ENCODE peak calls at places on chromosome 21, in six cellular contexts. One of them, this sample, is unnamed.

GRCh38 chr21:20998456-20998789 is 214 bp downstream of the NCAM2 start:
- DNase-seq in psoas muscle: no peak
- DNase-seq in H7: no peak
- DNase-seq in HCT116: no peak
- DNase-seq in dorsolateral prefrontal cortex: no peak
- DNase-seq in spleen: no peak
- DNase-seq in this sample: no peak

GRCh38 chr21:38352536-38353219 is 95.9 kb downstream of the KCNJ15 start:
- DNase-seq in psoas muscle: peak
- DNase-seq in H7: peak
- DNase-seq in HCT116: peak
- DNase-seq in dorsolateral prefrontal cortex: no peak
- DNase-seq in spleen: no peak
- DNase-seq in this sample: peak

GRCh38 chr21:38963006-38963405 is 157.3 kb downstream of the ETS2 start:
- DNase-seq in psoas muscle: no peak
- DNase-seq in H7: no peak
- DNase-seq in HCT116: no peak
- DNase-seq in dorsolateral prefrontal cortex: no peak
- DNase-seq in spleen: no peak
- DNase-seq in this sample: no peak

GRCh38 chr21:42097860-42098259 is 26.7 kb downstream of the UMODL1 start:
- DNase-seq in psoas muscle: no peak
- DNase-seq in H7: no peak
- DNase-seq in HCT116: peak
- DNase-seq in dorsolateral prefrontal cortex: peak
- DNase-seq in spleen: peak
- DNase-seq in this sample: no peak

GRCh38 chr21:38179504-38179900 is 77.3 kb upstream of the KCNJ15 start:
- DNase-seq in psoas muscle: no peak
- DNase-seq in H7: no peak
- DNase-seq in HCT116: no peak
- DNase-seq in dorsolateral prefrontal cortex: no peak
- DNase-seq in spleen: no peak
- DNase-seq in this sample: no peak

GRCh38 chr21:37273911-37274690 is 7.0 kb upstream of the VPS26C start:
- DNase-seq in psoas muscle: no peak
- DNase-seq in H7: peak
- DNase-seq in HCT116: no peak
- DNase-seq in dorsolateral prefrontal cortex: no peak
- DNase-seq in spleen: no peak
- DNase-seq in this sample: no peak

GRCh38 chr21:21845901-21846396 is 847.7 kb downstream of the NCAM2 start:
- DNase-seq in psoas muscle: no peak
- DNase-seq in H7: no peak
- DNase-seq in HCT116: no peak
- DNase-seq in dorsolateral prefrontal cortex: no peak
- DNase-seq in spleen: no peak
- DNase-seq in this sample: no peak

GRCh38 chr21:41170442-41170841 is 2.5 kb downstream of the BACE2 start:
- DNase-seq in psoas muscle: peak
- DNase-seq in H7: peak
- DNase-seq in HCT116: no peak
- DNase-seq in dorsolateral prefrontal cortex: no peak
- DNase-seq in spleen: no peak
- DNase-seq in this sample: peak

GRCh38 chr21:34129971-34130597 is 56.7 kb downstream of the MRPS6 start:
- DNase-seq in psoas muscle: no peak
- DNase-seq in H7: no peak
- DNase-seq in HCT116: no peak
- DNase-seq in dorsolateral prefrontal cortex: no peak
- DNase-seq in spleen: no peak
- DNase-seq in this sample: peak

GRCh38 chr21:39251326-39251725 is 62.1 kb downstream of the BRWD1 start:
- DNase-seq in psoas muscle: no peak
- DNase-seq in H7: no peak
- DNase-seq in HCT116: no peak
- DNase-seq in dorsolateral prefrontal cortex: no peak
- DNase-seq in spleen: no peak
- DNase-seq in this sample: no peak

GRCh38 chr21:39319814-39320332 is 6.4 kb upstream of the BRWD1 start:
- DNase-seq in psoas muscle: no peak
- DNase-seq in H7: no peak
- DNase-seq in HCT116: no peak
- DNase-seq in dorsolateral prefrontal cortex: no peak
- DNase-seq in spleen: no peak
- DNase-seq in this sample: no peak

GRCh38 chr21:17527711-17528110 is 14.9 kb downstream of the CXADR start:
- DNase-seq in psoas muscle: no peak
- DNase-seq in H7: no peak
- DNase-seq in HCT116: no peak
- DNase-seq in dorsolateral prefrontal cortex: no peak
- DNase-seq in spleen: no peak
- DNase-seq in this sample: no peak

GRCh38 chr21:17532292-17532691 is 19.4 kb downstream of the CXADR start:
- DNase-seq in psoas muscle: no peak
- DNase-seq in H7: no peak
- DNase-seq in HCT116: no peak
- DNase-seq in dorsolateral prefrontal cortex: no peak
- DNase-seq in spleen: no peak
- DNase-seq in this sample: no peak

GRCh38 chr21:17527240-17527639 is 14.4 kb downstream of the CXADR start:
- DNase-seq in psoas muscle: no peak
- DNase-seq in H7: no peak
- DNase-seq in HCT116: no peak
- DNase-seq in dorsolateral prefrontal cortex: no peak
- DNase-seq in spleen: no peak
- DNase-seq in this sample: peak

GRCh38 chr21:17526771-17527170 is 13.9 kb downstream of the CXADR start:
- DNase-seq in psoas muscle: no peak
- DNase-seq in H7: no peak
- DNase-seq in HCT116: no peak
- DNase-seq in dorsolateral prefrontal cortex: no peak
- DNase-seq in spleen: no peak
- DNase-seq in this sample: no peak

DNA sequence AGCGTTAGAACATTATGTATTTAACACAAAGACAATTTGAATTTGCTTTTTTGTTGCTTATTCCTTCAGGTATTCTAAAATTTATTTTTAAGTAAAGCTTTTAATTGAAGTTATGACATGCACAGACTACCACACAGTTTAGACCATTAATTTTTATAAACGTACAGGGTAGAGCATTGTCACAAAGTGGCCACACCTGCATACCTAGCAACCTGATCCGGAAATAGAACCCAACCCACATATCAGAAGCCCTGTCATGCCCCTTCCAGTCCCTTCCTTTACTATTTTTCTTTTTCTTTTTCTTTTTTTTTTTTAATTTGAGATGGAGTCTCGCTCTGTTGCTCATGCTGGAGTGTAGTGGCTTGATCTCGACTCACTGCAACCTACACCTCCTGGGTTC is 16.8 kb downstream of the CXADR start:
- DNase-seq in psoas muscle: no peak
- DNase-seq in H7: no peak
- DNase-seq in HCT116: no peak
- DNase-seq in dorsolateral prefrontal cortex: no peak
- DNase-seq in spleen: no peak
- DNase-seq in this sample: no peak
- H3K4me3 ChIP-seq in psoas muscle: no peak
- H3K4me3 ChIP-seq in H7: no peak
- H3K4me3 ChIP-seq in HCT116: no peak
- H3K4me3 ChIP-seq in dorsolateral prefrontal cortex: no peak
- H3K4me3 ChIP-seq in spleen: no peak
- H3K4me3 ChIP-seq in this sample: no peak

GRCh38 chr21:17793675-17794123 is 25.5 kb downstream of the C21orf91 start:
- DNase-seq in psoas muscle: no peak
- DNase-seq in H7: no peak
- DNase-seq in HCT116: no peak
- DNase-seq in dorsolateral prefrontal cortex: no peak
- DNase-seq in spleen: no peak
- DNase-seq in this sample: no peak
- H3K4me3 ChIP-seq in psoas muscle: peak
- H3K4me3 ChIP-seq in H7: no peak
- H3K4me3 ChIP-seq in HCT116: no peak
- H3K4me3 ChIP-seq in dorsolateral prefrontal cortex: peak
- H3K4me3 ChIP-seq in spleen: no peak
- H3K4me3 ChIP-seq in this sample: no peak

DNA sequence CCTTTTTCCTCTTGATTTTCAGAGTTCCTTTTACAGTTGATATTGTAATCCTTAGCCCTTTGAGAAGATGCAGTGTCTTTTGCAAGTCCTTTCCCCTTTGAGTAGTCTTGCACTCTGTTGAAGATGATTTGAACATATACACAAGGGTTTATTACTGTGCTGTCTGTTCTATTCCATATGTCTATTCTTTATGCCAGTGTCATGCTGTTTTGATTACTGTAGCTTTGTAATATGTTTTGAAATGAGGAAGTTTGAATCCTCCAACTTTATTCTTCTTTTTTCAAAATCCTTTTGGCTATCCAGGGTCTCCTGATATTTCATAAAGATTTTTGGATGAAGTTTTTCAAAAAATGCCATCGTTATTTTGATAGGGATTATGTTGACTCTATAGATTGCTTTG is 101.0 kb downstream of the POFUT2 start:
- DNase-seq in psoas muscle: no peak
- DNase-seq in H7: no peak
- DNase-seq in HCT116: no peak
- DNase-seq in dorsolateral prefrontal cortex: no peak
- DNase-seq in spleen: no peak
- DNase-seq in this sample: no peak
- H3K4me3 ChIP-seq in psoas muscle: no peak
- H3K4me3 ChIP-seq in H7: no peak
- H3K4me3 ChIP-seq in HCT116: no peak
- H3K4me3 ChIP-seq in dorsolateral prefrontal cortex: no peak
- H3K4me3 ChIP-seq in spleen: no peak
- H3K4me3 ChIP-seq in this sample: no peak

GRCh38 chr21:44867999-44868700 is 5.3 kb downstream of the PTTG1IP start:
- DNase-seq in psoas muscle: no peak
- DNase-seq in H7: no peak
- DNase-seq in HCT116: no peak
- DNase-seq in dorsolateral prefrontal cortex: no peak
- DNase-seq in spleen: no peak
- DNase-seq in this sample: no peak

GRCh38 chr21:44868707-44869106 is 4.8 kb downstream of the PTTG1IP start:
- DNase-seq in psoas muscle: no peak
- DNase-seq in H7: no peak
- DNase-seq in HCT116: no peak
- DNase-seq in dorsolateral prefrontal cortex: no peak
- DNase-seq in spleen: no peak
- DNase-seq in this sample: no peak

GRCh38 chr21:44871576-44872265 is 1.8 kb downstream of the PTTG1IP start:
- DNase-seq in psoas muscle: peak
- DNase-seq in H7: no peak
- DNase-seq in HCT116: no peak
- DNase-seq in dorsolateral prefrontal cortex: no peak
- DNase-seq in spleen: no peak
- DNase-seq in this sample: no peak

GRCh38 chr21:44870748-44871495 is 2.6 kb downstream of the PTTG1IP start:
- DNase-seq in psoas muscle: peak
- DNase-seq in H7: no peak
- DNase-seq in HCT116: peak
- DNase-seq in dorsolateral prefrontal cortex: no peak
- DNase-seq in spleen: no peak
- DNase-seq in this sample: no peak

GRCh38 chr21:44869860-44870747 is 3.4 kb downstream of the PTTG1IP start:
- DNase-seq in psoas muscle: peak
- DNase-seq in H7: no peak
- DNase-seq in HCT116: peak
- DNase-seq in dorsolateral prefrontal cortex: no peak
- DNase-seq in spleen: no peak
- DNase-seq in this sample: peak
- H3K4me3 ChIP-seq in psoas muscle: peak
- H3K4me3 ChIP-seq in H7: no peak
- H3K4me3 ChIP-seq in HCT116: peak
- H3K4me3 ChIP-seq in dorsolateral prefrontal cortex: peak
- H3K4me3 ChIP-seq in spleen: no peak
- H3K4me3 ChIP-seq in this sample: no peak

DNA sequence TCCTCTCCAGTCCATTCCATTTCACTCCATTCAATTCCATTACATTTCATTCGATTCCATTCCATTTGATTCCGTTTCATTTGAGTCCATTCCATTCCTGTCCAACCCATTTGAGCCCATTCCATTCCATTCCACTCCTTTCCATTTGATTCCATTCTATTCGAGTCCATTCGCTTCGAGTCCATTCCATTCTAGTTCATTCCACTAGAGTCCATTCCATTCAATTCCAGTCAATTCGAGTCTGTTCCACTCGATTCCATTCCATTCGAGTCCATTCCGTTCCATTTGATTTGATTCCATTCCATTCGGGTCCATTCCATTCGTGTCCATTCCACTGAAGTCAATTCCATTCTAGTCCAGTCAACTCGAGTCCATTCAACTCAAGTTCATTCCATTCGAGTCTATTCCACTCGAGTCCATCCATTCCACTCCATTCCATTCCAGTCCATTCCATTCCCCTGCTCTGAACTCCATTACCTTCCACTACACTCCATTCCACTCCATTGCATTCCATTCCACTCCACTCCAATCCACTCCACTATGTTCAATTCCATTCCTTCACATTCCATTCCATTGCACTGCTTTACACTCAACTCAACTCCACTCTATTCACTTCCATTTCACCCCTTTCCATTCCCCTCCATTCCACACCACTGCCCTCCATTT is 2569.4 kb upstream of the TPTE start:
- DNase-seq in psoas muscle: no peak
- DNase-seq in H7: no peak
- DNase-seq in HCT116: no peak
- DNase-seq in dorsolateral prefrontal cortex: no peak
- DNase-seq in spleen: no peak
- DNase-seq in this sample: no peak
- H3K4me3 ChIP-seq in psoas muscle: no peak
- H3K4me3 ChIP-seq in H7: no peak
- H3K4me3 ChIP-seq in HCT116: no peak
- H3K4me3 ChIP-seq in dorsolateral prefrontal cortex: no peak
- H3K4me3 ChIP-seq in spleen: no peak
- H3K4me3 ChIP-seq in this sample: peak

GRCh38 chr21:16195476-16195875 is 465.7 kb downstream of the USP25 start:
- DNase-seq in psoas muscle: no peak
- DNase-seq in H7: no peak
- DNase-seq in HCT116: no peak
- DNase-seq in dorsolateral prefrontal cortex: no peak
- DNase-seq in spleen: no peak
- DNase-seq in this sample: no peak
- H3K4me3 ChIP-seq in psoas muscle: peak
- H3K4me3 ChIP-seq in H7: no peak
- H3K4me3 ChIP-seq in HCT116: no peak
- H3K4me3 ChIP-seq in dorsolateral prefrontal cortex: peak
- H3K4me3 ChIP-seq in spleen: no peak
- H3K4me3 ChIP-seq in this sample: no peak

DNA sequence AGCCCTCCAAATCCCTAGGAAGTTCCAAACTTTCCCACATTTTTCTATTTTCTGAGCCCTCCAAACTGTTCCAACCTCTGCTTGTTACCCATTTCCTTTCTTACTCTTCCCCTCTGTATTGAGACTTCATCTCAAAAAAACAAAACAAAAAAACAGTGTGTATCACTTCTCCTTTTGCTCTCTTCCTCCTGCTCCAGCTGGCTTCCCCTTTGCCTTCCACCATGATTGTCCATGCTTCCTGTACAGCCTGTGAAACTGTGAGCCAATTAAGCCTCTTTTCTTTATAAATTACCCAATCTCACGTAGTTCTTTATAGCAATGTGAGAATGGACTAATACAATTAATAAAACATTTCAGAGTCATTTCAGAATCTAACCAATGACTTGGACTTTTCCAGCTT is 69.6 kb upstream of the KRTAP19-8 start:
- DNase-seq in psoas muscle: no peak
- DNase-seq in H7: no peak
- DNase-seq in HCT116: no peak
- DNase-seq in dorsolateral prefrontal cortex: no peak
- DNase-seq in spleen: no peak
- DNase-seq in this sample: no peak
- H3K4me3 ChIP-seq in psoas muscle: no peak
- H3K4me3 ChIP-seq in H7: no peak
- H3K4me3 ChIP-seq in HCT116: no peak
- H3K4me3 ChIP-seq in dorsolateral prefrontal cortex: no peak
- H3K4me3 ChIP-seq in spleen: no peak
- H3K4me3 ChIP-seq in this sample: no peak

This sample was measured in mesendoderm.